ENCODE peak calls at places on chromosome 22, in seven cellular contexts. N, F, K, S, Y, P and O are unnamed samples.

GRCh38 chr22:48567213-48567975 is 1260.3 kb downstream of the BRD1 start:
- DNase-seq in N (no peak), F (no peak), K (no peak), S (peak), Y (peak), P (no peak), O (no peak)

GRCh38 chr22:30297276-30298004 is 8.1 kb upstream of the CASTOR1 start:
- DNase-seq in N (no peak), F (no peak), K (no peak), S (no peak), Y (no peak), P (no peak), O (no peak)

GRCh38 chr22:39348909-39349505 is 784 bp upstream of the SYNGR1 start:
- DNase-seq in N (peak), F (no peak), K (no peak), S (no peak), Y (peak), P (no peak), O (no peak)

GRCh38 chr22:43832393-43833265 is 20.5 kb upstream of the EFCAB6 start:
- DNase-seq in N (no peak), F (no peak), K (no peak), S (no peak), Y (no peak), P (no peak), O (no peak)

GRCh38 chr22:36365020-36365411 is 22.8 kb downstream of the MYH9 start:
- DNase-seq in N (peak), F (peak), K (peak), S (peak), Y (no peak), P (peak), O (no peak)

GRCh38 chr22:35632902-35633301 is 15.3 kb upstream of the APOL6 start:
- DNase-seq in N (no peak), F (no peak), K (no peak), S (no peak), Y (no peak), P (no peak), O (no peak)

GRCh38 chr22:20264614-20265452 is 3.3 kb downstream of the RTN4R start:
- DNase-seq in N (no peak), F (no peak), K (no peak), S (no peak), Y (no peak), P (no peak), O (no peak)

GRCh38 chr22:50184004-50184461 is 1.7 kb upstream of the TRABD start:
- DNase-seq in N (no peak), F (peak), K (no peak), S (no peak), Y (no peak), P (no peak), O (no peak)

GRCh38 chr22:26823966-26824365 is 166.6 kb downstream of the MIAT start:
- DNase-seq in N (no peak), F (no peak), K (no peak), S (no peak), Y (no peak), P (no peak), O (no peak)

GRCh38 chr22:36304429-36304828 is 51.5 kb downstream of the APOL1 start:
- DNase-seq in N (no peak), F (no peak), K (no peak), S (no peak), Y (no peak), P (no peak), O (no peak)

GRCh38 chr22:24728790-24729637 is 45.5 kb downstream of the PIWIL3 start:
- DNase-seq in N (no peak), F (peak), K (no peak), S (no peak), Y (no peak), P (no peak), O (no peak)

GRCh38 chr22:49968831-49969661 is 8.5 kb downstream of the PIM3 start:
- DNase-seq in N (peak), F (no peak), K (no peak), S (peak), Y (no peak), P (no peak), O (no peak)